ENCODE peak calls at places on chromosomes 12 and 14, in eight cellular contexts. Y is HepG2, H is HCT116, C is endothelial cell of umbilical vein, E is GM12878, N is SK-N-SH, U is K562, G is H1. J is an unnamed sample.

GRCh38 chr12:70031046-70031445 is 206.0 kb downstream of the MYRFL start:
- DNase-seq in N (no peak), G (no peak), E (no peak), H (no peak), U (no peak), Y (no peak), C (no peak), J (no peak)

GRCh38 chr14:24339284-24340151 is at the start of gene RIPK3:
- DNase-seq in N (no peak), U (no peak), C (peak), E (peak), G (no peak), H (no peak), Y (no peak), J (no peak)

GRCh38 chr12:104643093-104643646 is 186.4 kb downstream of the CHST11 start:
- DNase-seq in G (no peak), C (no peak), E (peak), N (no peak), U (no peak), Y (no peak), H (no peak), J (no peak)

GRCh38 chr14:92351750-92352149 is 28.8 kb downstream of the SLC24A4 start:
- DNase-seq in C (no peak), G (no peak), H (no peak), Y (no peak), E (no peak), N (no peak), U (no peak), J (no peak)

GRCh38 chr12:124506145-124506831 is 61.1 kb downstream of the NCOR2 start:
- DNase-seq in E (no peak), Y (no peak), U (peak), G (no peak), C (peak), H (no peak), N (peak), J (no peak)

GRCh38 chr14:52391866-52392600 is 77.9 kb downstream of the PTGER2 start:
- DNase-seq in E (no peak), C (peak), G (no peak), H (peak), U (no peak), Y (no peak), N (no peak), J (no peak)

GRCh38 chr12:11162494-11162893 is 8.5 kb upstream of the SMIM10L1 start:
- DNase-seq in E (no peak), Y (no peak), H (no peak), C (no peak), N (no peak), G (no peak), U (peak), J (no peak)

GRCh38 chr14:88323086-88323519 is at the start of gene KCNK10:
- DNase-seq in U (no peak), H (no peak), Y (no peak), E (no peak), G (no peak), C (no peak), N (no peak), J (no peak)

GRCh38 chr12:53532026-53532425 is 24.7 kb upstream of the NPFF start:
- DNase-seq in G (no peak), N (no peak), E (no peak), H (no peak), Y (no peak), U (no peak), C (no peak), J (no peak)

GRCh38 chr14:60272177-60272576 is 23.2 kb downstream of the PPM1A start:
- DNase-seq in C (no peak), G (no peak), E (no peak), N (no peak), U (no peak), Y (no peak), H (no peak), J (no peak)

GRCh38 chr12:20144341-20144740 is 224.0 kb upstream of the PDE3A start:
- DNase-seq in E (peak), H (no peak), G (no peak), C (no peak), U (no peak), N (no peak), Y (no peak), J (no peak)

GRCh38 chr12:42386310-42386709 is 60.3 kb downstream of the PPHLN1 start:
- DNase-seq in C (no peak), E (no peak), Y (no peak), G (no peak), U (no peak), H (no peak), N (no peak), J (no peak)

GRCh38 chr14:23323838-23324454 is 2.7 kb downstream of the PABPN1 start:
- DNase-seq in G (no peak), C (no peak), E (no peak), Y (no peak), N (no peak), H (no peak), U (no peak), J (no peak)

GRCh38 chr14:24677956-24678355 is 44.0 kb upstream of the GZMB start:
- DNase-seq in N (no peak), E (no peak), G (no peak), Y (no peak), U (no peak), H (no peak), C (no peak), J (no peak)

DNA sequence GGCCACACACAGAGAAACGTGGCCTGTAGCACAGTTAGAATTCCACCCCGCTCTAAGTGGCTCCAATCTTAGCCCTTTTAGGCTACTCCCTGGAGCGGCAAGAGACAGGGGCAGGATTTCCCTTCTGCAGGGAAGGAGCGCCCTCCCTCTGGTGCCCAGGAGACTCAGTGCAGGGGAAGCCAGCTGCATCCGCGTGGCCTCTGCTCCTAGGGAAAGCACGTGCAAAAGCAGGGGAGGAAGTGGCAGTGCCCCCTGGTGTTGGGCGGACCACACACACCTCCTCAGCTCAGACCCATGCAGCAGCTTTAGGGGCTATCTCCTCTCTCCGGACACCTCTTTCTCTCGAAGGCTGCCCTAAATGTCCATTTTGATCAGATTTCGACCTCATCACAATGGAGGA is 50.0 kb downstream of the SPRING1 start:
- DNase-seq in H (peak), N (peak), C (peak), E (no peak), U (peak), Y (peak), G (peak), J (no peak)
- TF ChIP-seq POLR2AphosphoS5 in H (no peak), N (no peak), C (no peak), E (no peak), U (no peak), Y (no peak), G (no peak), J (no peak)

GRCh38 chr12:50057896-50058670 is 687 bp downstream of the ASIC1 start:
- DNase-seq in N (no peak), Y (no peak), C (no peak), G (no peak), U (no peak), E (no peak), H (no peak), J (no peak)
- H3K4me3 ChIP-seq in N (peak), Y (peak), C (peak), G (peak), U (peak), E (no peak), H (peak), J (peak)

DNA sequence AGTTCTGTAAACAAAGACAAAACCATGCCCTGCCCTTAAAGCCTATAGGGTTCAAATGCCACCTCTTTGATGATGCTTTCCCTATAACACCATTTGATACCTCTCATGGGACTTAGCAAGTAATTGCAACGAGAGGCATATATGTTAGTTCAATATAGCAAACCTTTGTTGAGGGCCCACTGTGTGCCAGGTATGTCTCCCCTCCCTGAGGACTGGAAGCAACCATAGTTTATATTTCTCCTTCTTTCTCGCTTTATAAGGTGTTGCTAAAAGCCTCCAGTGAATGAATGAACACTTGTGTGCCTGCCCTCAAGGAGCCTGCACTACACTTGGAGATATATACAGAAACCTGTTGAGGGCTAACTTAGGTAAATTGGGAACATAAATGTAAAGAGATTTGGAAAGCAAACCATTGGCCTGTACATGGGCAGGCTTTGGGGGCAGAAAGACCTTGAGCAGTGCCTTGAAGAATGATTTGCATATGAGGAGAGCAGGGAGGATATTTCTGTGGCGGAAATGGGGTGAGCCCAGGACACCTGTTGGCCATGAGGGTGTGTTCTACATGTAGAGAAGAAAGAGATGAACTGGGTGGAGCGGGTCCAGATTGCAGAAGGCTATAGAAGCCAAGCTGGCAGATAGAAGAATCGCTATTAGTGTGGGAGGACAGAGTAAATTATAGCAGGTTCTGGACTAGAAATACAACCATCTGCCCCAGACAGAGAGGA is 1.8 kb upstream of the CKAP4 start:
- DNase-seq in Y (no peak), N (no peak), H (no peak), U (no peak), C (no peak), G (no peak), E (peak), J (no peak)
- H3K9ac ChIP-seq in Y (no peak), N (no peak), H (no peak), U (no peak), C (no peak), G (no peak), E (peak), J (no peak)

DNA sequence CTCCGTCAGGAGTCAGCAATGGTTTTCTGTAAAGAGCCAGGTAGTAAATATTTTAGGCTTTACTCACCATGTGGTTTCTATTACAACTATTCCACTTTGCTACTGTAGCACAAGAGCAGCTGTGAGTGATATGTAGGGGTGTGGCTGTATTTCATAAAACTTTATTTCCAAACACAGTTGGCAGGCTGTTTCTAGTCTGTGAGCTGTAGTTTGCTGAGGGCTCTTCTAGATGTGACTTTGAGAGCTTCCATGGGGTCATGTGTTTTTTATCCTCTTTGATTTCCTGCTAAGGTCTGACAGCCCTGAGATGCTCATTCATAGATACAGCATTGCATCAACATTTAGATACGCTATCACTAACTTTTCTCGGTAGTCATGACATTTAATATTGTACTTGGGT is 231.0 kb upstream of the DCN start:
- DNase-seq in E (no peak), N (peak), G (no peak), U (no peak), Y (no peak), H (peak), C (no peak), J (no peak)
- TF ChIP-seq POLR2AphosphoS5 in E (no peak), N (peak), G (no peak), U (no peak), Y (no peak), H (no peak), C (no peak), J (no peak)

DNA sequence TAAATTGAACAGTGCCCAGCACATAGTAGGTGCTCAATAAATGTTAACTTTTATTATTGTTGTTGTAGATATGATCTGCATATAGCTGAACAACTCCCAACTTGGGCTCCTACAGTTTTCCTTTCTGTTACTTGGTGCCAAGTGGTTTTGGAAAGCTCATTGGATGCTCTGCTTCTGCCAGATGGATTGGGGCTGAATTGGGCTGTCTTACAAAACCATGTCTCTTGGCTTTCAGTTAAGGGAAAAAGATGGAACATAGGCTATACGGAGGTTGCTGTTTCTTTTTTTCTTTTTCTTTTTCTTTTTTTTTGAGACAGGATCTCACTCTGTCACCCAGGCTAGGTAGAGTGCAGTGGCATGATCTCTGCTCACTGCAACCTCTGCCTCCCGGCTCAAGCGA is 140.7 kb upstream of the PWP1 start:
- DNase-seq in E (no peak), C (no peak), N (no peak), H (no peak), Y (no peak), U (no peak), G (no peak), J (no peak)
- H3K4me3 ChIP-seq in E (no peak), C (no peak), N (no peak), H (no peak), Y (no peak), U (no peak), G (no peak), J (no peak)

GRCh38 chr12:47373554-47374150 is 293.9 kb upstream of the AMIGO2 start:
- DNase-seq in C (peak), U (no peak), E (no peak), G (no peak), Y (no peak), N (no peak), H (no peak), J (no peak)

GRCh38 chr12:47377414-47378221 is 297.9 kb upstream of the AMIGO2 start:
- DNase-seq in H (no peak), U (peak), Y (no peak), C (peak), G (no peak), N (no peak), E (no peak), J (no peak)

GRCh38 chr12:47378907-47379306 is 299.1 kb upstream of the AMIGO2 start:
- DNase-seq in Y (no peak), C (peak), N (no peak), H (no peak), U (no peak), E (no peak), G (no peak), J (no peak)

GRCh38 chr12:47378222-47378582 is 298.4 kb upstream of the AMIGO2 start:
- DNase-seq in Y (no peak), U (no peak), H (no peak), C (peak), N (no peak), G (no peak), E (no peak), J (no peak)

DNA sequence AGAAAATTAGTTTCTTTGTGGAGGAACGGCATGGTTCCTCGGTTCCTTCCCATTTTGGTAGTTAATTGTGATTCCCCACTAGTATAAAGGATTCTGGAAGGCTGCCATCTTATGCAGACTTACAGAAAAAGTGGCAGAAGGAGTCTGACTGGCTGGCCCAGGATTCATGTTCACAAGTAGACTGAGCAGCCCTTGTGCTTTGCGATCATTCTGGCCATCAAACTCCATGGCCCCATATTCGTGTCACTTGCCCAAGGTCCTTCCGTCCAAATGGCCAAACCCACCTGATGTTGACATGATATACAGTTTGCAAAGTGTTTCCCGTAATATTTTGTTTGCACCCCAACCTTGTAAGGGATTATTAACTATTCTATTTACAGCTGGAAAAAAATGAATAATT is 297.2 kb upstream of the AMIGO2 start:
- DNase-seq in H (no peak), Y (no peak), E (no peak), C (no peak), U (no peak), G (no peak), N (no peak), J (no peak)
- H3K9ac ChIP-seq in H (no peak), Y (no peak), E (no peak), C (no peak), U (no peak), G (no peak), N (peak), J (no peak)

GRCh38 chr12:94074216-94074969 is 74.0 kb upstream of the PLXNC1 start:
- DNase-seq in N (no peak), Y (no peak), C (no peak), H (no peak), G (no peak), U (no peak), E (no peak), J (no peak)

GRCh38 chr12:94077209-94077608 is 71.2 kb upstream of the PLXNC1 start:
- DNase-seq in Y (no peak), N (no peak), H (no peak), C (no peak), U (no peak), E (no peak), G (no peak), J (no peak)

GRCh38 chr12:94078138-94078723 is 70.1 kb upstream of the PLXNC1 start:
- DNase-seq in U (no peak), E (no peak), G (no peak), C (no peak), N (no peak), H (no peak), Y (peak), J (no peak)

GRCh38 chr12:94073441-94074051 is 74.8 kb upstream of the PLXNC1 start:
- DNase-seq in H (no peak), E (no peak), U (no peak), Y (no peak), N (no peak), C (no peak), G (no peak), J (no peak)

DNA sequence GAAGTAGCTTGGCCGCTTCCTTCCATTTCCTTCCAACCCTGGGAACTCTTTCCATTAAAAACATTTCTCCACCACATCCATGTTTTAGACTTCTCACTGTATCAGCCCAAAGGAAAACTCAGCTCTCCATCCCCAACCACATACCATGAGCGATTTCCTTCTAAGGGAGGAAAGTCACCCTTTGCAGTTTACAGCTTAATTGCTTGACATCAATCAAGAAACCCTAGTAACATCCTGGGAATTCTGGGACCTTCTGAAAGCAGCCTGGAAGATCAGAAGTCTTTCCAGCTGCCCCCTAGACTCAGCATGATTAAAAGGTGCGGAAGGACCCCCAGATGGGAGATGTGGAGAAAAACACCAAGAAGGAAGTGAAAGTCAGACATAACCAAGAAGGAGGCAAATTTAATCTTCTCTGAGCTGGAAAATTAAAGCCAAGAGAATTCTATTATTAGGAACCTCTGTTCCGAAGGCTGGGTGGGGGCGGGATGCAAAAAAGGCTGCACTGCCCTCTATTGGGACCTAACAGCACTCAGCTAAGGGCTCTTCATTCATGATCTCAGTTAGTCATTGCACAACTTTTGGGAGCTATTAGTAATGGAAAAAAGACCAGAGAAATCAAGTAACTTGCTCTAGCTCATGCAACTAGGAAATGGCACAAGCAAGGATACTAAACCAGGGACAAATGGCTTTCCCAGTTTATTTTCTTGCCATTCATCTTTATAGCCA is 73.2 kb upstream of the PLXNC1 start:
- DNase-seq in N (peak), E (no peak), G (no peak), C (peak), H (peak), Y (peak), U (peak), J (peak)
- TF ChIP-seq POLR2AphosphoS5 in N (no peak), E (no peak), G (no peak), C (no peak), H (no peak), Y (no peak), U (no peak), J (no peak)

GRCh38 chr12:68450947-68451260 is 118.7 kb upstream of the MDM1 start:
- DNase-seq in Y (no peak), C (no peak), G (no peak), E (no peak), H (no peak), N (no peak), U (no peak), J (no peak)
- H3K4me3 ChIP-seq in Y (no peak), C (no peak), G (no peak), E (peak), H (no peak), N (no peak), U (no peak), J (peak)